ENCODE peak calls at places on chromosomes 7 and 10, in five cellular contexts. F, N, J, S and I are unnamed samples.

GRCh38 chr7:50679218-50680007 is 103.3 kb downstream of the GRB10 start:
- DNase-seq in F (no peak), N (peak; percentile 82), J (peak; percentile 44), S (no peak), I (no peak)

GRCh38 chr7:157355784-157356511 is 19.1 kb downstream of the DNAJB6 start:
- DNase-seq in F (no peak), N (peak; percentile 33), J (peak; percentile 19), S (no peak), I (no peak)

GRCh38 chr10:93921338-93921737 is 27.6 kb downstream of the SLC35G1 start:
- DNase-seq in F (peak; percentile 35), N (no peak), J (no peak), S (no peak), I (no peak)

GRCh38 chr7:149432121-149432691 is 28.7 kb downstream of the ZNF777 start:
- DNase-seq in F (no peak), N (no peak), J (no peak), S (no peak), I (no peak)

GRCh38 chr7:151637781-151638261 is 118.1 kb upstream of the RHEB start:
- DNase-seq in F (no peak), N (no peak), J (no peak), S (no peak), I (no peak)

GRCh38 chr10:6023661-6024333 is 38.4 kb downstream of the IL2RA start:
- DNase-seq in F (peak; percentile 11), N (no peak), J (no peak), S (no peak), I (no peak)

GRCh38 chr10:51649064-51649463 is 50.3 kb downstream of the CSTF2T start:
- DNase-seq in F (no peak), N (no peak), J (no peak), S (no peak), I (no peak)

GRCh38 chr10:59102394-59102793 is 74.0 kb upstream of the PHYHIPL start:
- DNase-seq in F (no peak), N (no peak), J (no peak), S (no peak), I (no peak)

GRCh38 chr7:96244244-96244991 is 77.5 kb downstream of the SLC25A13 start:
- DNase-seq in F (no peak), N (no peak), J (no peak), S (no peak), I (no peak)

GRCh38 chr10:129978980-129979379 is 14.9 kb upstream of the EBF3 start:
- DNase-seq in F (no peak), N (no peak), J (no peak), S (no peak), I (no peak)

GRCh38 chr10:31147220-31147608 is 115.5 kb upstream of the ZNF438 start:
- DNase-seq in F (no peak), N (no peak), J (no peak), S (no peak), I (no peak)

GRCh38 chr10:15046626-15047025 is 2.9 kb downstream of the OLAH start:
- DNase-seq in F (no peak), N (no peak), J (no peak), S (no peak), I (no peak)

GRCh38 chr10:80596391-80597257 is 58.9 kb downstream of the SH2D4B start:
- DNase-seq in F (peak; percentile 36), N (no peak), J (peak; percentile 20), S (peak; percentile 12), I (no peak)

GRCh38 chr10:115004236-115004862 is 66.4 kb downstream of the TRUB1 start:
- DNase-seq in F (no peak), N (no peak), J (no peak), S (no peak), I (no peak)

GRCh38 chr10:17227367-17228080 is 517 bp upstream of the VIM start:
- DNase-seq in F (no peak), N (no peak), J (no peak), S (no peak), I (no peak)

GRCh38 chr7:53315986-53316385 is 280.6 kb downstream of the POM121L12 start:
- DNase-seq in F (no peak), N (peak; percentile 67), J (peak; percentile 10), S (no peak), I (no peak)

GRCh38 chr7:29538322-29538874 is 25.2 kb upstream of the PRR15 start:
- DNase-seq in F (no peak), N (no peak), J (no peak), S (no peak), I (no peak)

GRCh38 chr7:2158331-2159175 is 74.2 kb downstream of the MAD1L1 start:
- DNase-seq in F (no peak), N (no peak), J (no peak), S (no peak), I (no peak)

GRCh38 chr7:85102813-85103350 is 84.0 kb downstream of the SEMA3D start:
- DNase-seq in F (no peak), N (no peak), J (no peak), S (no peak), I (no peak)

GRCh38 chr10:4984223-4984622 is 19.4 kb downstream of the AKR1C2 start:
- DNase-seq in F (no peak), N (no peak), J (no peak), S (no peak), I (no peak)

GRCh38 chr7:72446566-72447462 is 34.7 kb upstream of the CALN1 start:
- DNase-seq in F (no peak), N (peak; percentile 24), J (no peak), S (no peak), I (no peak)

GRCh38 chr7:111089822-111090426 is 1.0 kb upstream of the LRRN3 start:
- DNase-seq in F (no peak), N (peak; percentile 60), J (peak; percentile 48), S (no peak), I (no peak)

GRCh38 chr10:115964827-115965226 is 308.2 kb downstream of the GFRA1 start:
- DNase-seq in F (no peak), N (no peak), J (no peak), S (no peak), I (no peak)

GRCh38 chr7:47582748-47583740 is 1.1 kb upstream of the TNS3 start:
- DNase-seq in F (no peak), N (no peak), J (no peak), S (no peak), I (no peak)

GRCh38 chr7:101728888-101729883 is 88.2 kb upstream of the CUX1 start:
- DNase-seq in F (peak; percentile 90), N (no peak), J (no peak), S (no peak), I (no peak)

GRCh38 chr7:80186721-80187120 is 52.1 kb downstream of the GNAI1 start:
- DNase-seq in F (no peak), N (peak; percentile 72), J (no peak), S (no peak), I (no peak)

GRCh38 chr7:142334806-142335205 is 76.9 kb upstream of the PRSS58 start:
- DNase-seq in F (no peak), N (no peak), J (no peak), S (no peak), I (no peak)

GRCh38 chr7:130971297-130971696 is 237.3 kb upstream of the KLF14 start:
- DNase-seq in F (no peak), N (no peak), J (no peak), S (peak; percentile 57), I (peak; percentile 58)

GRCh38 chr10:125149278-125150047 is 10.9 kb downstream of the CTBP2 start:
- DNase-seq in F (peak; percentile 91), N (no peak), J (peak; percentile 8), S (no peak), I (no peak)

GRCh38 chr7:126589068-126589684 is 663.6 kb downstream of the GRM8 start:
- DNase-seq in F (no peak), N (no peak), J (no peak), S (no peak), I (no peak)

GRCh38 chr7:7304705-7305475 is 122.5 kb downstream of the C1GALT1 start:
- DNase-seq in F (no peak), N (no peak), J (no peak), S (no peak), I (no peak)

GRCh38 chr10:60977161-60978128 is 33.5 kb upstream of the RHOBTB1 start:
- DNase-seq in F (no peak), N (no peak), J (no peak), S (no peak), I (no peak)

GRCh38 chr7:22278660-22279059 is 78.3 kb downstream of the RAPGEF5 start:
- DNase-seq in F (no peak), N (no peak), J (no peak), S (no peak), I (no peak)

GRCh38 chr7:151838861-151839381 is 38.0 kb downstream of the PRKAG2 start:
- DNase-seq in F (no peak), N (peak; percentile 59), J (no peak), S (no peak), I (no peak)

GRCh38 chr10:11249134-11249533 is 231.5 kb downstream of the CELF2 start:
- DNase-seq in F (no peak), N (no peak), J (no peak), S (no peak), I (no peak)

GRCh38 chr10:17805921-17806577 is 3.1 kb upstream of the MRC1 start:
- DNase-seq in F (no peak), N (no peak), J (no peak), S (no peak), I (no peak)